ENCODE peak calls at places on chromosomes 13 and 19, in nine cellular contexts. I, W, Y, N, R, E, A, S and F are unnamed samples.

GRCh38 chr13:22357132-22357531 is 686.3 kb downstream of the FGF9 start:
- DNase-seq in I (no peak), W (no peak), Y (no peak), N (no peak), R (no peak), E (no peak), A (no peak), S (no peak), F (no peak)

GRCh38 chr13:25420161-25420560 is 48.4 kb downstream of the ATP8A2 start:
- DNase-seq in I (no peak), W (no peak), Y (no peak), N (no peak), R (no peak), E (no peak), A (no peak), S (no peak), F (no peak)

GRCh38 chr13:40161008-40161694 is 505.3 kb downstream of the FOXO1 start:
- DNase-seq in I (no peak), W (no peak), Y (no peak), N (no peak), R (no peak), E (no peak), A (no peak), S (no peak), F (peak)

GRCh38 chr19:46218160-46218559 is 11.4 kb upstream of the IGFL1 start:
- DNase-seq in I (peak), W (peak), Y (peak), N (no peak), R (peak), E (peak), A (peak), S (no peak), F (no peak)

GRCh38 chr13:71355010-71355409 is 512.0 kb downstream of the DACH1 start:
- DNase-seq in I (no peak), W (no peak), Y (no peak), N (no peak), R (no peak), E (no peak), A (no peak), S (no peak), F (no peak)

GRCh38 chr13:48500652-48501197 is 32.2 kb downstream of the RCBTB2 start:
- DNase-seq in I (no peak), W (peak), Y (no peak), N (no peak), R (peak), E (no peak), A (no peak), S (no peak), F (peak)

GRCh38 chr13:102405499-102406079 is 3.7 kb upstream of the FGF14 start:
- DNase-seq in I (no peak), W (peak), Y (no peak), N (no peak), R (peak), E (no peak), A (peak), S (no peak), F (peak)

GRCh38 chr13:109651854-109652253 is 134.5 kb downstream of the IRS2 start:
- DNase-seq in I (no peak), W (no peak), Y (no peak), N (no peak), R (no peak), E (no peak), A (no peak), S (no peak), F (no peak)

GRCh38 chr19:17481986-17482385 is 11.7 kb downstream of the SLC27A1 start:
- DNase-seq in I (no peak), W (no peak), Y (no peak), N (no peak), R (no peak), E (no peak), A (no peak), S (no peak), F (no peak)

GRCh38 chr13:46160474-46161066 is 21.4 kb downstream of the LCP1 start:
- DNase-seq in I (peak), W (peak), Y (no peak), N (no peak), R (peak), E (no peak), A (peak), S (no peak), F (peak)

GRCh38 chr19:55648657-55649578 is 906 bp downstream of the CCDC106 start:
- DNase-seq in I (no peak), W (no peak), Y (no peak), N (no peak), R (no peak), E (no peak), A (no peak), S (no peak), F (no peak)

GRCh38 chr19:1355974-1356865 is 27.5 kb upstream of the NDUFS7 start:
- DNase-seq in I (peak), W (peak), Y (no peak), N (no peak), R (no peak), E (no peak), A (peak), S (no peak), F (no peak)

GRCh38 chr19:378706-379105 is 30.2 kb downstream of the C2CD4C start:
- DNase-seq in I (no peak), W (no peak), Y (no peak), N (no peak), R (no peak), E (no peak), A (no peak), S (no peak), F (no peak)

GRCh38 chr19:10929402-10929794 is 787 bp downstream of the TIMM29 start:
- DNase-seq in I (no peak), W (no peak), Y (no peak), N (no peak), R (no peak), E (no peak), A (no peak), S (no peak), F (no peak)

GRCh38 chr19:46287585-46287984 is 9.3 kb upstream of the HIF3A start:
- DNase-seq in I (peak), W (peak), Y (no peak), N (no peak), R (no peak), E (no peak), A (no peak), S (no peak), F (no peak)

GRCh38 chr19:17337675-17338439 is 504 bp downstream of the GTPBP3 start:
- DNase-seq in I (no peak), W (no peak), Y (peak), N (no peak), R (peak), E (peak), A (no peak), S (no peak), F (no peak)

GRCh38 chr19:37098570-37098969 is 20.3 kb downstream of the ZNF420 start:
- DNase-seq in I (no peak), W (no peak), Y (no peak), N (no peak), R (no peak), E (no peak), A (no peak), S (no peak), F (no peak)

GRCh38 chr13:105778196-105778595 is 757.3 kb downstream of the EFNB2 start:
- DNase-seq in I (no peak), W (peak), Y (no peak), N (no peak), R (no peak), E (no peak), A (no peak), S (no peak), F (peak)

GRCh38 chr19:18422530-18423191 is 3.5 kb downstream of the SSBP4 start:
- DNase-seq in I (no peak), W (no peak), Y (no peak), N (no peak), R (peak), E (no peak), A (no peak), S (no peak), F (no peak)

GRCh38 chr19:23996549-23996948 is 81.9 kb downstream of the ZNF726 start:
- DNase-seq in I (no peak), W (no peak), Y (no peak), N (no peak), R (no peak), E (no peak), A (peak), S (no peak), F (no peak)

GRCh38 chr13:49165798-49166752 is 54.1 kb upstream of the MLNR start:
- DNase-seq in I (no peak), W (no peak), Y (no peak), N (no peak), R (no peak), E (no peak), A (no peak), S (no peak), F (no peak)